ENCODE peak calls at places on chromosome 7, in four cellular contexts. E is A549, Z is ovary, P is transverse colon. S is an unnamed sample. For H3K4me1, the result is how much of the 10 kb centered on the place peaks cover.

GRCh38 chr7:143882020-143882610 is 19.9 kb downstream of the TCAF1 start:
- DNase-seq in E (no peak), Z (peak), P (peak), S (no peak)

GRCh38 chr7:25665903-25666670 is 437.8 kb upstream of the NPVF start:
- DNase-seq in E (no peak), Z (no peak), P (no peak), S (no peak)

GRCh38 chr7:1992554-1992953 is 240.2 kb downstream of the MAD1L1 start:
- DNase-seq in E (no peak), Z (no peak), P (no peak), S (no peak)

GRCh38 chr7:4837041-4837813 is 24.6 kb downstream of the PAPOLB start:
- DNase-seq in P (no peak), E (no peak), Z (no peak), S (no peak)

GRCh38 chr7:54995631-54996340 is 23.0 kb upstream of the EGFR start:
- DNase-seq in Z (no peak), E (peak), P (no peak), S (no peak)

GRCh38 chr7:150941983-150942590 is 36.0 kb downstream of the KCNH2 start:
- DNase-seq in P (peak), Z (no peak), E (no peak), S (no peak)

GRCh38 chr7:3552499-3552898 is 251.4 kb downstream of the SDK1 start:
- DNase-seq in Z (no peak), P (no peak), E (no peak), S (no peak)

GRCh38 chr7:140726304-140726703 is 29.8 kb downstream of the NDUFB2 start:
- DNase-seq in P (no peak), Z (no peak), E (peak), S (no peak)

GRCh38 chr7:118059209-118059608 is 124.8 kb upstream of the LSM8 start:
- DNase-seq in E (no peak), Z (no peak), P (no peak), S (no peak)

GRCh38 chr7:90836937-90837336 is 240.8 kb downstream of the CDK14 start:
- DNase-seq in P (no peak), E (no peak), Z (no peak), S (no peak)

GRCh38 chr7:129163875-129164544 is 19.5 kb downstream of the TSPAN33 start:
- DNase-seq in E (peak), P (no peak), Z (no peak), S (no peak)

GRCh38 chr7:11331128-11332102 is 357.7 kb downstream of the PHF14 start:
- DNase-seq in Z (no peak), P (no peak), E (no peak), S (no peak)

GRCh38 chr7:52168085-52168484 is 851.5 kb upstream of the COBL start:
- DNase-seq in P (no peak), E (peak), Z (no peak), S (no peak)

GRCh38 chr7:131370523-131370968 is 42.9 kb downstream of the MKLN1 start:
- DNase-seq in P (no peak), E (no peak), Z (no peak), S (no peak)

GRCh38 chr7:106870528-106870927 is 5.4 kb downstream of the PIK3CG start:
- DNase-seq in Z (no peak), E (no peak), P (no peak), S (no peak)

GRCh38 chr7:36048902-36049240 is 104.2 kb upstream of the EEPD1 start:
- DNase-seq in P (no peak), Z (no peak), E (no peak), S (no peak)

GRCh38 chr7:155762639-155763038 is 49.6 kb downstream of the SHH start:
- DNase-seq in E (no peak), Z (no peak), P (no peak), S (no peak)

GRCh38 chr7:87600130-87601124 is at the start of gene ABCB1:
- DNase-seq in E (peak), Z (peak), P (peak), S (peak)

GRCh38 chr7:40836218-40836617 is 701.4 kb downstream of the SUGCT start:
- DNase-seq in Z (no peak), E (no peak), P (no peak), S (no peak)

GRCh38 chr7:26603631-26604030 is 260.8 kb downstream of the SKAP2 start:
- DNase-seq in P (no peak), E (no peak), Z (no peak), S (no peak)

GRCh38 chr7:140294454-140294853 is 103.9 kb downstream of the SLC37A3 start:
- DNase-seq in E (no peak), P (no peak), Z (no peak), S (no peak)

GRCh38 chr7:38318803-38319416 is 45.5 kb upstream of the TARP start:
- DNase-seq in P (peak), Z (no peak), E (peak), S (no peak)

GRCh38 chr7:97004931-97005763 is at the start of gene DLX6:
- DNase-seq in P (peak), Z (peak), E (peak), S (no peak)

GRCh38 chr7:158449266-158449665 is 138.4 kb downstream of the PTPRN2 start:
- DNase-seq in P (no peak), E (no peak), Z (no peak), S (no peak)

GRCh38 chr7:69635572-69636190 is 37.4 kb downstream of the AUTS2 start:
- DNase-seq in E (no peak), Z (no peak), P (no peak), S (no peak)

DNA sequence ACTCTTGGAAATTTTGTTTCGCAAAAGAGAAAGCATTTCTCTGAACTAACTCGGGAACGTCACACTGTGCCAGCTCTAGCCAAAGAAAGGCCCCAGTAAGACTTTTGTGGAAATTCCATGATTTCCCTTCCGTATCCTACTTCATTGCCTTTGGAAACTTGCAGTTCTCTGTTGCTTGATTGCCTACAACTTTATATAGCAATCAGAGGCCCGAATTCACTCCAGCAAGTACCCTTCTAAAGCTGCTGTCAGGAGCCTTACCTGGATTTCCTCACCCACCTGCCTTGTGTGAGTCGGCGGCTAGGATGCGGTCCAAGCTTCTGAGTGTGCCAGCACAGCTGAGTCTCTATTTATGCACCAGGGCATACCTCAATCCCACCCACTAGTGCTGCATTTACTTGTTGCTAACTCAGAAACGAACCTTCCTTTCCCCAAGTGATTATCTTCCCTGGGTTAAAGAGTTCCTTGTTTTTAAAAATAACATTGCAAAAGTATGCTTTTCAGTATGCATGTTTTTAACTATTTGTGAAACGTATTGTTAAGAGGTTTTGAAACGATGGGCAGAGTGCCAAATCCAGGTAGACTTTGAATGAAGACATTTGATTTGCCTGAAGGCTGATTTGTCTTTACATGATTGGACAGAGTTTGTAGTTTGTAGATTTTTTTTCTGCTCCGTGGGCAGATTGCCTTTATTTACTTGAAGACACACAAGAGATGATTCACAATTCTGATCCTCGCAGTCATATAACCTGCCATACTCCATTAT is at the start of gene AGR2:
- DNase-seq in E (peak), Z (no peak), P (peak), S (peak)
- H3K4me1 ChIP-seq in E (half or more), Z (under half), P (under half), S (under half)

GRCh38 chr7:73742753-73743641 is 4.4 kb upstream of the ABHD11 start:
- DNase-seq in Z (no peak), P (peak), E (no peak), S (peak)
- TF ChIP-seq EP300 in Z (no peak), P (peak), E (no peak), S (no peak)

GRCh38 chr7:50348469-50349162 is 44.1 kb downstream of the IKZF1 start:
- DNase-seq in E (no peak), P (no peak), Z (no peak), S (no peak)

GRCh38 chr7:50346548-50347497 is 42.3 kb downstream of the IKZF1 start:
- DNase-seq in P (no peak), Z (no peak), E (no peak), S (no peak)

GRCh38 chr7:50349399-50349798 is 44.9 kb downstream of the IKZF1 start:
- DNase-seq in E (no peak), P (no peak), Z (no peak), S (no peak)

GRCh38 chr7:50349963-50350944 is 45.7 kb downstream of the IKZF1 start:
- DNase-seq in Z (no peak), E (no peak), P (no peak), S (no peak)

GRCh38 chr7:50347693-50348092 is 43.2 kb downstream of the IKZF1 start:
- DNase-seq in Z (no peak), P (no peak), E (no peak), S (no peak)
- H3K4me1 ChIP-seq in Z (under half), P (under half), E (under half), S (under half)

GRCh38 chr7:127838816-127839415 is 186.9 kb downstream of the SND1 start:
- DNase-seq in E (no peak), Z (peak), P (no peak), S (no peak)
- TF ChIP-seq EP300 in E (no peak), Z (no peak), P (no peak), S (no peak)

DNA sequence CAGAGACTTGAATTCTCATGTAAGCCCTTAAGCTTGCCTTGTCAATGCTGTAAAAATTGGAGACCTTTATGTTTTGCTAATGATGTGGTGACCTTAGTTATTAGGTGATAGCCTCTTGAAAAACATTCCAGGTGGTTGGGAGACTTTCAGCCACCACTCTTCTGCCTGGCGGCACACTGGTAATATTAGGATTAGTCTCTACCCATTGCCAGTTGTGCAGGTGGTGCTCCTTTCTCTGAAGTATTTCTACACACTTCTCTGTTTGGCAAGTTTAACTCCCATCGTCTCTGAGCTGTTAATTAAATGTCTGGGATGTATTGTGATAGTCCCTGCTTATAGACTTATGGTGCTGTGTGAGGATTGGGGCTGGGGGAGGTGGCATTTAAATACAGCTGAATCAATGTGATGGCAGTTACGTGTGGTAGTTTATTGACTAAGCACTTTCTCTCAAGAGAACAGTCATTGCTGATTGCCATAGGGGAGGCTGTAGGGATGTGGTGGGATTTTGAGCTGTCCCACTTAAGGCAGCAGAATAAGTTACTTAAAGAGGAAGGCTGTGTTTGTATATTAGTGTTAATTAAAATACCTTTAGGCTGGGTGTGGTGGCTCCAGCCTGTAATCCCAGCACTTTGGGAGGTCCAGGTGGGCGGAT is 61.7 kb downstream of the DAGLB start:
- DNase-seq in E (no peak), Z (no peak), P (no peak), S (no peak)
- H3K4me1 ChIP-seq in E (half or more), Z (under half), P (half or more), S (half or more)

GRCh38 chr7:124086843-124087242 is 54.0 kb upstream of the TMEM229A start:
- DNase-seq in Z (no peak), E (no peak), P (no peak), S (no peak)
- TF ChIP-seq EP300 in Z (no peak), E (no peak), P (no peak), S (no peak)